ENCODE peak calls at places on chromosomes 11 and 22, in four cellular contexts. One of them, this sample, is unnamed.

GRCh38 chr11:110773442-110773841 is 61.2 kb upstream of the ARHGAP20 start:
- DNase-seq in tibial nerve: no peak
- DNase-seq in H9: no peak
- DNase-seq in BE2C: no peak
- DNase-seq in this sample: no peak

GRCh38 chr11:46260161-46260560 is 17.3 kb upstream of the CREB3L1 start:
- DNase-seq in H9: no peak
- DNase-seq in tibial nerve: no peak
- DNase-seq in BE2C: no peak
- DNase-seq in this sample: no peak

GRCh38 chr11:93740802-93741093 is 547 bp downstream of the TAF1D start:
- DNase-seq in H9: no peak
- DNase-seq in BE2C: peak; percentile 72
- DNase-seq in tibial nerve: peak; percentile 24
- DNase-seq in this sample: peak; percentile 46

GRCh38 chr11:43687120-43687791 is 6.7 kb downstream of the HSD17B12 start:
- DNase-seq in H9: no peak
- DNase-seq in tibial nerve: no peak
- DNase-seq in BE2C: no peak
- DNase-seq in this sample: no peak

GRCh38 chr11:79396674-79397073 is 44.2 kb downstream of the TENM4 start:
- DNase-seq in tibial nerve: no peak
- DNase-seq in H9: peak; percentile 2
- DNase-seq in BE2C: no peak
- DNase-seq in this sample: no peak

GRCh38 chr11:22920939-22921565 is 60.8 kb upstream of the CCDC179 start:
- DNase-seq in tibial nerve: no peak
- DNase-seq in BE2C: peak; percentile 29
- DNase-seq in H9: peak; percentile 51
- DNase-seq in this sample: peak; percentile 56

GRCh38 chr22:48182896-48183805 is 1420.7 kb downstream of the TBC1D22A start:
- DNase-seq in tibial nerve: no peak
- DNase-seq in H9: peak; percentile 27
- DNase-seq in BE2C: no peak
- DNase-seq in this sample: no peak

GRCh38 chr11:63840356-63841060 is 1.6 kb downstream of the MARK2 start:
- DNase-seq in tibial nerve: no peak
- DNase-seq in H9: no peak
- DNase-seq in BE2C: no peak
- DNase-seq in this sample: no peak

GRCh38 chr22:38180841-38181452 is 683 bp downstream of the PLA2G6 start:
- DNase-seq in H9: no peak
- DNase-seq in tibial nerve: no peak
- DNase-seq in BE2C: no peak
- DNase-seq in this sample: no peak

GRCh38 chr11:24093410-24093809 is 403.4 kb upstream of the LUZP2 start:
- DNase-seq in tibial nerve: no peak
- DNase-seq in H9: no peak
- DNase-seq in BE2C: peak; percentile 51
- DNase-seq in this sample: no peak

GRCh38 chr22:20188567-20188877 is 37.7 kb upstream of the CCDC188 start:
- DNase-seq in tibial nerve: no peak
- DNase-seq in H9: no peak
- DNase-seq in BE2C: no peak
- DNase-seq in this sample: no peak

GRCh38 chr11:28169816-28170215 is 61.6 kb downstream of the METTL15 start:
- DNase-seq in tibial nerve: no peak
- DNase-seq in H9: no peak
- DNase-seq in BE2C: no peak
- DNase-seq in this sample: peak; percentile 24

GRCh38 chr22:22123118-22123959 is 121.2 kb upstream of the VPREB1 start:
- DNase-seq in BE2C: no peak
- DNase-seq in H9: no peak
- DNase-seq in tibial nerve: no peak
- DNase-seq in this sample: no peak

GRCh38 chr22:36536717-36537116 is 7.8 kb upstream of the EIF3D start:
- DNase-seq in H9: peak; percentile 41
- DNase-seq in tibial nerve: no peak
- DNase-seq in BE2C: no peak
- DNase-seq in this sample: peak; percentile 83

GRCh38 chr11:70716986-70717775 is 318.9 kb downstream of the CTTN start:
- DNase-seq in BE2C: no peak
- DNase-seq in tibial nerve: no peak
- DNase-seq in H9: no peak
- DNase-seq in this sample: no peak

GRCh38 chr11:45102810-45103621 is 43.4 kb upstream of the PRDM11 start:
- DNase-seq in BE2C: peak; percentile 51
- DNase-seq in H9: peak; percentile 72
- DNase-seq in tibial nerve: no peak
- DNase-seq in this sample: peak; percentile 82

GRCh38 chr11:28770806-28771205 is 662.6 kb downstream of the METTL15 start:
- DNase-seq in H9: no peak
- DNase-seq in tibial nerve: no peak
- DNase-seq in BE2C: no peak
- DNase-seq in this sample: no peak

GRCh38 chr11:117058761-117059233 is 39.4 kb downstream of the SIK3 start:
- DNase-seq in tibial nerve: no peak
- DNase-seq in H9: no peak
- DNase-seq in BE2C: peak; percentile 42
- DNase-seq in this sample: no peak

GRCh38 chr11:96242971-96243647 is 99.9 kb downstream of the MAML2 start:
- DNase-seq in H9: peak; percentile 94
- DNase-seq in tibial nerve: peak; percentile 89
- DNase-seq in BE2C: peak; percentile 96
- DNase-seq in this sample: peak; percentile 94
- H3K4me1 ChIP-seq in H9: peaks cover 6% of the 10 kb centered on the region
- H3K4me1 ChIP-seq in tibial nerve: no peaks in the 10 kb centered on the region
- H3K4me1 ChIP-seq in BE2C: peaks cover 14% of the 10 kb centered on the region
- H3K4me1 ChIP-seq in this sample: no peaks in the 10 kb centered on the region

DNA sequence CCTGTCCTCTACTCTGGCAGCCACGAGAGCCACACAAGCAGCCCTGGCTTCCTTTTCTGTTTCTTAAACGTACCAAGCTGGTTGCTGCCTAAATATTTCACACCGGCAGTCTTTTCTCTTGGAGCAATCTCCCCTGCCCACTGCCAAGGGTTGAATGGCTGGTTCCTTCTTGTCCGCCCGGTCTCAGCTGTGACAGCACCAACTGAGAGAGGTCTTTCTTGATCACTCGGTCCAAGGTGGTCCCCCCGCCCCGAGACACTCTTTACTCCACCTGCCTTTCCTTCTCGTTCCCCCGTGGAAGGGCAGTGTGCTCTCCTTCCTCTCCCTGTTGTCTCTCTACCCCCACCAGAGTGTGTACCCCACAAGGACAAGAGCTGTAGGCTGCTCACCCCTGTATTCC is 33.7 kb upstream of the IGSF9B start:
- DNase-seq in tibial nerve: no peak
- DNase-seq in H9: no peak
- DNase-seq in BE2C: no peak
- DNase-seq in this sample: no peak
- H3K4me1 ChIP-seq in tibial nerve: no peaks in the 10 kb centered on the region
- H3K4me1 ChIP-seq in H9: no peaks in the 10 kb centered on the region
- H3K4me1 ChIP-seq in BE2C: no peaks in the 10 kb centered on the region
- H3K4me1 ChIP-seq in this sample: no peaks in the 10 kb centered on the region

GRCh38 chr11:121449626-121450025 is 2.5 kb upstream of the SORL1 start:
- DNase-seq in H9: no peak
- DNase-seq in tibial nerve: no peak
- DNase-seq in BE2C: no peak
- DNase-seq in this sample: no peak

GRCh38 chr11:121452609-121453150 is at the start of gene SORL1-AS1:
- DNase-seq in BE2C: no peak
- DNase-seq in H9: no peak
- DNase-seq in tibial nerve: no peak
- DNase-seq in this sample: no peak

GRCh38 chr11:121450424-121450823 is 1.7 kb upstream of the SORL1 start:
- DNase-seq in BE2C: no peak
- DNase-seq in tibial nerve: no peak
- DNase-seq in H9: no peak
- DNase-seq in this sample: no peak

GRCh38 chr11:121451982-121452608 is at the start of gene SORL1:
- DNase-seq in BE2C: peak; percentile 88
- DNase-seq in H9: peak; percentile 84
- DNase-seq in tibial nerve: peak; percentile 25
- DNase-seq in this sample: no peak

GRCh38 chr11:121451178-121451981 is 734 bp upstream of the SORL1 start:
- DNase-seq in BE2C: no peak
- DNase-seq in tibial nerve: no peak
- DNase-seq in H9: no peak
- DNase-seq in this sample: no peak
- H3K4me1 ChIP-seq in BE2C: peaks cover 11% of the 10 kb centered on the region
- H3K4me1 ChIP-seq in tibial nerve: no peaks in the 10 kb centered on the region
- H3K4me1 ChIP-seq in H9: peaks cover 8% of the 10 kb centered on the region
- H3K4me1 ChIP-seq in this sample: no peaks in the 10 kb centered on the region

DNA sequence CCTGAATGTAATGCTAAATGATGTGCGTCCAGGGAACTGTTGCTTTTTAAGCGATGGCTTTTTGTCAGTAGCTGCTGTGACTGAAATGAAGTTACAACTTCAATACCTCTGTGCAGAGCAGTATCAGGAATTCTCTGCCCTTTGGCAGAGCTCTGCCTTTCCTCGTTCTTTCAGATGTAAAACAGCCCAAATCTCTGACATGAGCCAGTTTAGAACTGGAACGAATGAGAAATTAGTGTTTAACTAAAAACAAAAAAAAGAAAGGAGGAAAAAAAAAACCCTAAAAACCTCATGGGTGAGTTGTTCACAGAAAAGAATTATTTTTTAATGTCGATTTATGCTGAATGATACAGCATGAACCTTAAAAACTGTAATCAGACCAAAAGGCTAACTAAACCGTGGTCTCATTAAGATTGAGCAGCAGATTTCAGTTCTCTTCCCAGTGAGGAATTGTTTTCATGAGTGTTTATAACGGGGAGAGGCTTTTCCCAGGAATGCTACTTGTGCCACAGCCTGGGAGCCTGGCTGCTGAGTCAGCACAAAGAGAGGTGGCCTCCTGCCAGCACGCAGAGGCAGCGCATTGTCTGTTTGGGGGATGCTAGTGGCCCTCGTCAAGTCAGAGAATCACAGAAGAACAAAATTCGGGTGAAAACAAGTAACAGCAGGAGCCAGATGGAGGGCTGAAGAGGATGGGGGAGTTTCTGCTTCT is 146.2 kb upstream of the RASSF10 start:
- DNase-seq in tibial nerve: peak; percentile 38
- DNase-seq in BE2C: peak; percentile 58
- DNase-seq in H9: peak; percentile 87
- DNase-seq in this sample: peak; percentile 36
- H3K4me1 ChIP-seq in tibial nerve: no peaks in the 10 kb centered on the region
- H3K4me1 ChIP-seq in BE2C: peaks cover 20% of the 10 kb centered on the region
- H3K4me1 ChIP-seq in H9: peaks cover 25% of the 10 kb centered on the region
- H3K4me1 ChIP-seq in this sample: no peaks in the 10 kb centered on the region

DNA sequence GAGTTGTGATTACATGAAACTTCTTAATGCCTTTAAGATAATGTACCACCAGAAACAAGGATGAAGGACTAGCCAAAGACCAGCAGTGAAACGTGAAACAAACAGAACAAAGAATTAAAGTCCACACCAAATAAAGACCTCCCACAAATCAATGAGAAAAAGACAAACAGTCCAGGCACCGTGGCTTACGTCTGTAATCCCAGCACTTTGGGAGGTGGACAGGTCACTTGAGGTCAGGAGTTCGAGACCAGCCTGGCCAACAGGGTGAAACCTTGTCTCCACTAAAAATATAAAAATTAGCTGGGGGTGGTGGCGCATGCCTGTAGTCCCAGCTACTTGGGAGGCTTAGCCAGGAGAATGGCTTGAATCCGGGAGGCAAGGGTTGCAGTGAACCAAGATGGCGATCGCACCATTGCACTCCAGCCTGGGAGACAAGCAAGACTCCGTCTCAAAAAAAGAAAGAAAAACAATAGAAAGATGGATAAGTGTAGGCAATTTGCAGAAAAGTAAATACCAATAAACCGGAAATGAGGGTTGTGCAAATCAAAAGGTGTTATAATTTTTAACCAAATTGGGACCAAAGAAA is 167.8 kb upstream of the GRK3 start:
- DNase-seq in BE2C: no peak
- DNase-seq in tibial nerve: no peak
- DNase-seq in H9: no peak
- DNase-seq in this sample: no peak
- H3K4me1 ChIP-seq in BE2C: peaks cover 28% of the 10 kb centered on the region
- H3K4me1 ChIP-seq in tibial nerve: no peaks in the 10 kb centered on the region
- H3K4me1 ChIP-seq in H9: no peaks in the 10 kb centered on the region
- H3K4me1 ChIP-seq in this sample: peaks cover 31% of the 10 kb centered on the region

GRCh38 chr11:100692290-100692689 is 5.2 kb downstream of the ARHGAP42 start:
- DNase-seq in tibial nerve: no peak
- DNase-seq in BE2C: no peak
- DNase-seq in H9: no peak
- DNase-seq in this sample: no peak
- H3K4me1 ChIP-seq in tibial nerve: no peaks in the 10 kb centered on the region
- H3K4me1 ChIP-seq in BE2C: peaks cover 7% of the 10 kb centered on the region
- H3K4me1 ChIP-seq in H9: no peaks in the 10 kb centered on the region
- H3K4me1 ChIP-seq in this sample: no peaks in the 10 kb centered on the region

DNA sequence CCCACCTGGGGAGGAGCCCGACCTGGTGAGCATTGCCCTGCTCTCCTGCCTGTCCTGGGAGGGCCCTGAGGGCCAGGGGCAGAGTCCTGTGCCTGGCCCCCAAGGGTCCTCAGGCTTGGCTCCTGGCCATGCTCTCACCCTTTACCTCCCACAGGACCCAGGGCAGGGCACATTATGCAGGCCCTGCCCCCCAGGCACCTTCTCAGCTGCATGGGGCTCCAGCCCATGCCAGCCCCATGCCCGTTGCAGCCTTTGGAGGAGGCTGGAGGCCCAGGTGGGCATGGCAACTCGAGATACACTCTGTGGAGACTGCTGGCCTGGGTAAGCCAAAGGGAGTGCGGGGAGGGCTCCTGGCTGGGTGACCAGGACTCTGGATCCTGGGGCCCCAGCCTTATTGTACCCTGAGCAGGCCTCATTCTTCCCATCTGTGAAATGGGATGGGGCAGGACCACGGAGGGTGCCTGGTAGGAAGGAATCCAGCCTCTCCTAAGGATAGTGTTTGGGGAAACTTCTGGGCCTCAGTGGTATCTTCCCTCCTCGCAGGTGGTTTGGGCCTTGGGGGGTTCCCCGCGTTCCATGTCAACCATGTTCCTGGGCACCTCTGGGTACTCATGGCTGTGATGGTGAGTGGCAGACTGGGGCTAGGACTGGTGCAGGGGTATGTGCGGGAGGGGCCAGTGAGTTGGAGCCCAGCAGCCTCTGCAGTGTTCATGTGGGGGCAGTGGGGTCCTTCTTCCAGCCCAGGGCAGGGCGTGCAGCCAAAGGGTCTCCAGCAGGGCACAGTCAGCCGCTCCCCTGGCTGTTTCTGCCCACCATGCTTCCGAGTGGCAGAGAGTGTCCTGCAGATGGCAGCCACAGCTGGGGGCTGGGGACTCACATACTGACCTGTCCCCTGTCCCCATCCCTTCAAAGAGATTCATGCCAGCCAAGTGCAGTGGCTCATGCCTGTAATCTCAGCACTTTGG is 14.7 kb downstream of the RELT start:
- DNase-seq in BE2C: no peak
- DNase-seq in H9: no peak
- DNase-seq in tibial nerve: no peak
- DNase-seq in this sample: no peak
- H3K4me1 ChIP-seq in BE2C: no peaks in the 10 kb centered on the region
- H3K4me1 ChIP-seq in H9: no peaks in the 10 kb centered on the region
- H3K4me1 ChIP-seq in tibial nerve: no peaks in the 10 kb centered on the region
- H3K4me1 ChIP-seq in this sample: peaks cover 25% of the 10 kb centered on the region

This sample was measured in SJCRH30.